ENCODE peak calls at places on chromosomes 1 and 21, in four cellular contexts. S, T, E and V are unnamed samples.

GRCh38 chr1:220157738-220158137 is 63.8 kb downstream of the IARS2 start:
- DNase-seq in T (no peak), S (no peak), E (no peak), V (no peak)

GRCh38 chr1:17207046-17207445 is 2.1 kb downstream of the PADI1 start:
- DNase-seq in T (no peak), S (no peak), E (no peak), V (peak; percentile 60)

GRCh38 chr1:203422656-203423055 is 53.0 kb upstream of the PRELP start:
- DNase-seq in S (no peak), E (no peak), T (no peak), V (no peak)

GRCh38 chr1:162093095-162093494 is 23.6 kb downstream of the NOS1AP start:
- DNase-seq in S (no peak), E (no peak), T (no peak), V (no peak)

GRCh38 chr1:202860744-202861419 is 28.1 kb downstream of the RABIF start:
- DNase-seq in E (peak; percentile 83), S (peak; percentile 78), T (peak; percentile 77), V (no peak)

GRCh38 chr1:116434849-116435248 is 61.8 kb downstream of the ATP1A1 start:
- DNase-seq in E (no peak), S (no peak), T (no peak), V (no peak)

GRCh38 chr21:31261759-31262158 is 82.3 kb downstream of the TIAM1 start:
- DNase-seq in E (no peak), T (no peak), S (no peak), V (no peak)

GRCh38 chr1:68232354-68233148 is at the start of gene WLS:
- DNase-seq in E (no peak), T (no peak), S (no peak), V (no peak)

GRCh38 chr1:215970406-215970805 is 403.3 kb downstream of the KCTD3 start:
- DNase-seq in E (no peak), S (no peak), T (no peak), V (no peak)

GRCh38 chr21:42221581-42222345 is 2.8 kb downstream of the ABCG1 start:
- DNase-seq in S (no peak), T (no peak), E (no peak), V (no peak)

GRCh38 chr1:26858160-26858559 is 4.8 kb upstream of the SFN start:
- DNase-seq in S (no peak), T (no peak), E (no peak), V (no peak)

GRCh38 chr1:41780916-41781315 is 137.8 kb downstream of the HIVEP3 start:
- DNase-seq in S (no peak), T (no peak), E (no peak), V (no peak)

GRCh38 chr1:111366256-111366655 is 61.3 kb downstream of the OVGP1 start:
- DNase-seq in T (no peak), E (no peak), S (no peak), V (no peak)

GRCh38 chr21:35563885-35564451 is 496.4 kb downstream of the SETD4 start:
- DNase-seq in S (no peak), E (no peak), T (no peak), V (no peak)

GRCh38 chr1:117607471-117607870 is 1.6 kb downstream of the TENT5C start:
- DNase-seq in T (no peak), S (no peak), E (no peak), V (no peak)

GRCh38 chr1:157766792-157767191 is 10.1 kb downstream of the FCRL2 start:
- DNase-seq in T (no peak), E (no peak), S (no peak), V (no peak)

GRCh38 chr1:11132571-11133293 is 33.1 kb upstream of the EXOSC10 start:
- DNase-seq in E (no peak), T (no peak), S (no peak), V (no peak)

GRCh38 chr21:16794944-16795343 is 717.9 kb upstream of the CXADR start:
- DNase-seq in T (no peak), E (peak; percentile 3), S (no peak), V (no peak)

GRCh38 chr1:29682918-29683314 is 446.6 kb downstream of the PTPRU start:
- DNase-seq in T (no peak), E (no peak), S (no peak), V (no peak)
- TF ChIP-seq YY1 in T (no peak), E (no peak), S (no peak), V (no peak)

DNA sequence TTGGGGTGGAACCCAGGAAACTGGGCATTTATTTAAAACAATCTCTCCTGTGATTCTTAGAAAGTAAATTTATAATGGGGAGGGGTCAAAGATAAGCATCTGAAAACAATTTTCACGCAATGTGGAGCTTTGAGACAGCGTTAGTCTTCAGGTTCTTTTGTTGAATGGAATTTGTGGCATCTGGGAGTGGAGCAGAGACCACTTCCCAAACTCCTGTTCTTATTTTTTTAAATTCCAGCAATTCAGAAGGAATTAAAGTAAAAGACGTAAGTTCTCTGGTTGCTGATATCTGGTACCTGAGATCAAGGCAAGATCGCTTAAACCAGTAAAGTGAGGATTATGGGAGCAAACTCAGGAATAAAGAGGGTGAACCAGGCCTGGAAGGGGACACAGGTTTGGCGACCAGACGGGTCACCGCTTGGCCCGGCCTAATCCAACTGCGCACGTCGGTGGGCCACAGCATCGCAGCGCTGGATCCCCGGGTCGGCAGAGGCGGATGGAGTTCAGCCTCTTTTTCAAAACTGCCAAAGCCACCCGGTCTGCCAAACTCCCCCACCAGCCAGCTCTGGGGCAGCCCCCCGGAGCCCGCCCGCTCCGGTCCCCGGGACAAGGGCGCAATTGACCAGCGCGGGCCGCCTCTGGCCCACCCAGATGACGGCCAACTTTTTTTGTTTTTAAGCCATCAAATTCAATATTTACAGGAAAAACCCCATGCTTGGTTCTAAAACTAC is 754 bp upstream of the PDPN start:
- DNase-seq in T (peak; percentile 5), E (no peak), S (no peak), V (no peak)
- TF ChIP-seq HDAC2 in T (no peak), E (no peak), S (no peak), V (no peak)

GRCh38 chr1:180928272-180929230 is 15.9 kb downstream of the KIAA1614 start:
- DNase-seq in T (no peak), S (no peak), E (peak; percentile 55), V (no peak)
- TF ChIP-seq YY1 in T (no peak), S (no peak), E (no peak), V (no peak)

DNA sequence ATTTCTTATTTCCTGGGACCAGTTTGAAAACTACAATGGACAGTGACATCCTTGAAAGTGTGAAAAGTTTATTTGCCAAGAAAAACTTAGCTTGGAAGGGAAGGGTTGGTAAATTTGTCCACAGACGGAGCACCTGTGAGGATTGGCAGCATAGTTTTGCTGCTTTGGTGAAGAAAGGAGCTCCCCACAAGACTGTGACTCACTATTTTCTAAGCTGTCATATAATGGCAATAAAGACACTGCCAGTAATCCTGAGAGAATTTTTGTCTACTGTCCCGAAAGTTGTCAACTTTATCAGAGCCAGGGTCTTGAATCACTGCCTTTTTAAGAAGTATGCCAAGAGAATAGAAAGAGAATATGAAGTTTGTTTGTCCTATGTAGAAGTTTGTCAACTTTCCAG is 230.8 kb downstream of the NEGR1 start:
- DNase-seq in E (no peak), T (no peak), S (no peak), V (no peak)
- TF ChIP-seq HDAC2 in E (no peak), T (no peak), S (no peak), V (no peak)

GRCh38 chr1:98457212-98457611 is 204.3 kb upstream of the SNX7 start:
- DNase-seq in S (no peak), E (no peak), T (no peak), V (no peak)

GRCh38 chr1:98458514-98459259 is 202.8 kb upstream of the SNX7 start:
- DNase-seq in T (no peak), E (peak; percentile 19), S (peak; percentile 19), V (no peak)

GRCh38 chr1:98459471-98459870 is 202.1 kb upstream of the SNX7 start:
- DNase-seq in T (no peak), S (no peak), E (no peak), V (no peak)

GRCh38 chr1:98452162-98452561 is 209.4 kb upstream of the SNX7 start:
- DNase-seq in T (no peak), E (no peak), S (no peak), V (no peak)

GRCh38 chr1:98454666-98455065 is 206.9 kb upstream of the SNX7 start:
- DNase-seq in T (no peak), E (no peak), S (no peak), V (no peak)
- TF ChIP-seq YY1 in T (no peak), E (no peak), S (no peak), V (no peak)